ENCODE peak calls at places on chromosomes 12 and 14, in five cellular contexts. I is type B pancreatic cell, U is astrocyte of the spinal cord, V is activated B cell treated with CpG ODN at 0.5 μM for 24 hours, D is ovary. O is an unnamed sample.
A peak's percentile ranks its signal among the peaks of the same experiment; 100 is the strongest.

GRCh38 chr14:98907981-98908544 is 363.9 kb downstream of the BCL11B start:
- DNase-seq in I (no peak), U (no peak), V (no peak), D (no peak), O (no peak)

GRCh38 chr12:15584366-15585041 is 204.7 kb downstream of the EPS8 start:
- DNase-seq in I (no peak), U (peak; percentile 72), V (no peak), D (peak; percentile 36), O (peak; percentile 31)

GRCh38 chr12:118288174-118288573 is 84.5 kb downstream of the TAOK3 start:
- DNase-seq in I (no peak), U (no peak), V (no peak), D (no peak), O (no peak)

GRCh38 chr14:60331201-60332045 is 82.4 kb downstream of the PPM1A start:
- DNase-seq in I (peak; percentile 74), U (peak; percentile 56), V (peak; percentile 53), D (peak; percentile 29), O (peak; percentile 82)

GRCh38 chr12:124684971-124685688 is 117.7 kb upstream of the NCOR2 start:
- DNase-seq in I (no peak), U (peak; percentile 90), V (no peak), D (peak; percentile 69), O (no peak)

GRCh38 chr12:108683906-108684556 is 47.3 kb downstream of the CORO1C start:
- DNase-seq in I (no peak), U (no peak), V (no peak), D (no peak), O (no peak)

GRCh38 chr12:95231190-95231589 is 13.6 kb downstream of the VEZT start:
- DNase-seq in I (no peak), U (peak; percentile 60), V (no peak), D (no peak), O (no peak)

GRCh38 chr14:104084251-104085002 is 1.1 kb upstream of the ASPG start:
- DNase-seq in I (peak; percentile 59), U (no peak), V (no peak), D (peak; percentile 14), O (no peak)

GRCh38 chr12:15592934-15593333 is 196.3 kb downstream of the EPS8 start:
- DNase-seq in I (no peak), U (no peak), V (no peak), D (no peak), O (no peak)

GRCh38 chr14:53355581-53356112 is 202.5 kb upstream of the DDHD1 start:
- DNase-seq in I (no peak), U (peak; percentile 96), V (no peak), D (no peak), O (no peak)

GRCh38 chr12:1306096-1306495 is 288.3 kb downstream of the FBXL14 start:
- DNase-seq in I (no peak), U (no peak), V (no peak), D (no peak), O (no peak)

GRCh38 chr12:114834621-114835020 is 150.6 kb upstream of the TBX3 start:
- DNase-seq in I (no peak), U (peak; percentile 49), V (no peak), D (no peak), O (no peak)

GRCh38 chr12:102459314-102459713 is 21.0 kb downstream of the IGF1 start:
- DNase-seq in I (no peak), U (no peak), V (no peak), D (peak; percentile 27), O (no peak)

GRCh38 chr14:100880271-100881101 is 23.0 kb downstream of the RTL1 start:
- DNase-seq in I (no peak), U (no peak), V (no peak), D (no peak), O (no peak)

GRCh38 chr12:68037616-68038255 is 48.5 kb downstream of the IFNG-AS1 start:
- DNase-seq in I (no peak), U (no peak), V (no peak), D (no peak), O (no peak)

GRCh38 chr12:111268738-111269572 is 99.9 kb downstream of the PHETA1 start:
- DNase-seq in I (no peak), U (no peak), V (no peak), D (no peak), O (peak; percentile 34)

GRCh38 chr14:49634547-49635334 is at the start of gene DNAAF2:
- DNase-seq in I (peak; percentile 78), U (peak; percentile 75), V (peak; percentile 73), D (peak; percentile 78), O (peak; percentile 59)

GRCh38 chr12:108478611-108479010 is 36.5 kb upstream of the FICD start:
- DNase-seq in I (no peak), U (no peak), V (no peak), D (no peak), O (no peak)

GRCh38 chr14:81311816-81312215 is 88.3 kb downstream of the STON2 start:
- DNase-seq in I (no peak), U (no peak), V (no peak), D (no peak), O (no peak)

GRCh38 chr12:126093911-126094310 is 1028.7 kb downstream of the AACS start:
- DNase-seq in I (no peak), U (peak; percentile 46), V (no peak), D (no peak), O (no peak)

GRCh38 chr14:103361868-103362267 is 23.3 kb upstream of the MARK3 start:
- DNase-seq in I (no peak), U (peak; percentile 91), V (no peak), D (no peak), O (no peak)

GRCh38 chr12:69657376-69658137 is 41.5 kb downstream of the BEST3 start:
- DNase-seq in I (no peak), U (peak; percentile 12), V (no peak), D (no peak), O (no peak)

GRCh38 chr12:61563640-61564039 is 696.6 kb upstream of the USP15 start:
- DNase-seq in I (no peak), U (no peak), V (no peak), D (no peak), O (no peak)

GRCh38 chr12:4871514-4871913 is 38.2 kb upstream of the KCNA1 start:
- DNase-seq in I (no peak), U (no peak), V (no peak), D (no peak), O (no peak)

GRCh38 chr12:55908726-55909512 is 18.8 kb downstream of the PYM1 start:
- DNase-seq in I (no peak), U (peak; percentile 25), V (no peak), D (no peak), O (no peak)

GRCh38 chr12:41407240-41407799 is 219.2 kb downstream of the PDZRN4 start:
- DNase-seq in I (no peak), U (no peak), V (no peak), D (no peak), O (no peak)

GRCh38 chr14:101070540-101071492 is 167.3 kb upstream of the RTL1 start:
- DNase-seq in I (peak; percentile 40), U (no peak), V (peak; percentile 2), D (no peak), O (no peak)

GRCh38 chr14:20631821-20632389 is 9.6 kb downstream of the OR6S1 start:
- DNase-seq in I (no peak), U (peak; percentile 61), V (no peak), D (peak; percentile 81), O (no peak)

GRCh38 chr12:121364657-121365265 is 12.6 kb upstream of the ANAPC5 start:
- DNase-seq in I (no peak), U (peak; percentile 29), V (no peak), D (no peak), O (no peak)

GRCh38 chr14:59407246-59407615 is 57.9 kb downstream of the GPR135 start:
- DNase-seq in I (no peak), U (peak; percentile 93), V (no peak), D (peak; percentile 46), O (no peak)

GRCh38 chr12:98402081-98402480 is 113.3 kb upstream of the TMPO start:
- DNase-seq in I (no peak), U (no peak), V (no peak), D (no peak), O (no peak)

GRCh38 chr14:91417134-91417982 is at the start of gene CCDC88C:
- DNase-seq in I (no peak), U (peak; percentile 23), V (peak; percentile 88), D (no peak), O (peak; percentile 93)

GRCh38 chr14:22557846-22558220 is 31.2 kb downstream of the DAD1 start:
- DNase-seq in I (no peak), U (no peak), V (no peak), D (no peak), O (no peak)

GRCh38 chr12:131100031-131100674 is 146.4 kb downstream of the ADGRD1 start:
- DNase-seq in I (no peak), U (no peak), V (no peak), D (peak; percentile 2), O (no peak)

GRCh38 chr14:77607741-77608302 is 8.6 kb downstream of the SPTLC2 start:
- DNase-seq in I (no peak), U (no peak), V (no peak), D (no peak), O (no peak)

GRCh38 chr12:89461649-89462612 is 62.7 kb downstream of the GALNT4 start:
- DNase-seq in I (no peak), U (peak; percentile 83), V (no peak), D (no peak), O (peak; percentile 42)
- TF ChIP-seq CTCF in I (peak; percentile 86), U (peak; percentile 30), V (peak; percentile 28), D (peak; percentile 71), O (no peak)

GRCh38 chr12:27424631-27425230 is 21.8 kb upstream of the SMCO2 start:
- DNase-seq in I (no peak), U (peak; percentile 75), V (no peak), D (peak; percentile 47), O (peak; percentile 22)
- TF ChIP-seq CTCF in I (peak; percentile 71), U (peak; percentile 68), V (no peak), D (peak; percentile 53), O (no peak)

GRCh38 chr12:51238510-51239334 is at the start of gene DAZAP2:
- DNase-seq in I (peak; percentile 95), U (peak; percentile 96), V (peak; percentile 89), D (peak; percentile 95), O (peak; percentile 95)
- TF ChIP-seq CTCF in I (peak; percentile 45), U (no peak), V (no peak), D (peak; percentile 10), O (no peak)

DNA sequence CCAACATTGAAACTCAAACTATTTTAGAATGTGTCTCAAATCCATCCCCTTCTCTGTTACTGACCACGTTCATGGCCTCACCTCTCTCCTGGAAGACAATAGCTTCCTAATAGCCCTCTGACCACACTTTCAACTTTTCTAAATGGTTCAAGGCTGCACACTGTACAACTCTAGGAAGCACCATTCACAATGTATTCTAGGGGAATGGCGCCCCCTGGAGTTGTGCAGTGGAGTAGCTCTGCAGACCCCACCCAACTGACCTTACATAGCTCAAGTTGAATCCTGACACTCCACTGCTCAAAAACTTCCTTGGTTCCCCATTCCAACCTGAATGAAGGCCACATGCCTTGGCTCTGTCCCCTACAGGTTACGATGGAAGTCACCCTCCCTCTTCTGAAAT is 77.6 kb downstream of the GAS2L3 start:
- DNase-seq in I (no peak), U (no peak), V (no peak), D (no peak), O (no peak)
- TF ChIP-seq CTCF in I (peak; percentile 61), U (peak; percentile 7), V (no peak), D (no peak), O (no peak)

GRCh38 chr12:106709068-106709511 is 65.4 kb upstream of the RIC8B start:
- DNase-seq in I (no peak), U (no peak), V (no peak), D (no peak), O (no peak)
- TF ChIP-seq CTCF in I (peak; percentile 50), U (no peak), V (no peak), D (no peak), O (no peak)

GRCh38 chr14:74945261-74945851 is 10.0 kb downstream of the PGF start:
- DNase-seq in I (no peak), U (no peak), V (no peak), D (no peak), O (no peak)
- TF ChIP-seq CTCF in I (peak; percentile 75), U (peak; percentile 70), V (no peak), D (no peak), O (peak; percentile 35)

O was measured in GM20000.